ENCODE peak calls at places on chromosomes 6 and 20, in four cellular contexts. C is K562, A is GM12878, N is HepG2. D is an unnamed sample.

GRCh38 chr20:64035066-64035932 is 683 bp upstream of the C20orf204 start:
- DNase-seq in C (no peak), A (peak), N (no peak), D (no peak)

GRCh38 chr6:10478187-10479040 is 42.7 kb upstream of the GCNT2 start:
- DNase-seq in C (peak), A (no peak), N (peak), D (no peak)

GRCh38 chr6:87431263-87431662 is 23.5 kb downstream of the CFAP206 start:
- DNase-seq in C (no peak), A (no peak), N (no peak), D (no peak)

GRCh38 chr6:122147291-122147690 is 252.2 kb upstream of the HSF2 start:
- DNase-seq in C (no peak), A (no peak), N (no peak), D (no peak)

GRCh38 chr20:1526896-1527295 is 30.6 kb downstream of the SIRPD start:
- DNase-seq in C (no peak), A (no peak), N (no peak), D (no peak)

GRCh38 chr20:5621305-5621704 is 128.9 kb upstream of the SHLD1 start:
- DNase-seq in C (no peak), A (no peak), N (no peak), D (no peak)

GRCh38 chr6:128557086-128557485 is 36.7 kb upstream of the PTPRK start:
- DNase-seq in C (no peak), A (no peak), N (no peak), D (no peak)

GRCh38 chr6:871503-871902 is 178.6 kb upstream of the EXOC2 start:
- DNase-seq in C (no peak), A (no peak), N (no peak), D (no peak)

GRCh38 chr20:4014031-4014474 is 1.3 kb downstream of the RNF24 start:
- DNase-seq in C (peak), A (no peak), N (peak), D (no peak)

GRCh38 chr20:13613917-13614316 is 24.8 kb downstream of the TASP1 start:
- DNase-seq in C (no peak), A (no peak), N (peak), D (no peak)

GRCh38 chr6:157253699-157254098 is 69.6 kb downstream of the TMEM242 start:
- DNase-seq in C (no peak), A (no peak), N (no peak), D (no peak)

GRCh38 chr20:52094693-52095092 is 96.9 kb downstream of the ZFP64 start:
- DNase-seq in C (no peak), A (no peak), N (no peak), D (no peak)

GRCh38 chr6:13406051-13406477 is 77.7 kb upstream of the TBC1D7 start:
- DNase-seq in C (no peak), A (no peak), N (peak), D (no peak)

GRCh38 chr6:148934534-148934933 is 187.7 kb downstream of the UST start:
- DNase-seq in C (no peak), A (no peak), N (no peak), D (no peak)

GRCh38 chr20:38450412-38450975 is 15.4 kb upstream of the SNHG17 start:
- DNase-seq in C (peak), A (no peak), N (no peak), D (no peak)

GRCh38 chr6:136921521-136921935 is 573 bp upstream of the SLC35D3 start:
- DNase-seq in C (no peak), A (no peak), N (no peak), D (peak)

GRCh38 chr20:1734269-1734858 is 76.8 kb upstream of the SIRPG start:
- DNase-seq in C (peak), A (no peak), N (peak), D (no peak)

GRCh38 chr6:16600701-16601100 is 160.6 kb downstream of the ATXN1 start:
- DNase-seq in C (no peak), A (no peak), N (no peak), D (no peak)

GRCh38 chr20:57390604-57391438 is at the start of gene RBM38:
- DNase-seq in C (peak), A (no peak), N (peak), D (peak)

GRCh38 chr20:50029697-50030428 is 47.1 kb downstream of the SNAI1 start:
- DNase-seq in C (peak), A (no peak), N (peak), D (no peak)

GRCh38 chr6:122717350-122717749 is 62.2 kb upstream of the FABP7 start:
- DNase-seq in C (no peak), A (no peak), N (no peak), D (no peak)

GRCh38 chr20:21156266-21156665 is 30.4 kb downstream of the KIZ start:
- DNase-seq in C (no peak), A (no peak), N (no peak), D (no peak)

GRCh38 chr20:46330072-46330763 is 21.9 kb upstream of the CDH22 start:
- DNase-seq in C (no peak), A (no peak), N (no peak), D (no peak)

GRCh38 chr20:38871560-38871953 is 54.7 kb upstream of the FAM83D start:
- DNase-seq in C (no peak), A (no peak), N (no peak), D (no peak)

GRCh38 chr6:149988550-149989336 is 25.0 kb downstream of the ULBP1 start:
- DNase-seq in C (no peak), A (no peak), N (no peak), D (peak)

GRCh38 chr6:12147557-12148316 is 135.6 kb downstream of the HIVEP1 start:
- DNase-seq in C (no peak), A (no peak), N (no peak), D (no peak)
- TF ChIP-seq ETV6 in C (no peak), A (no peak), N (no peak), D (no peak)

GRCh38 chr6:147508073-147508870 is at the start of gene SAMD5:
- DNase-seq in C (peak), A (no peak), N (peak), D (peak)
- TF ChIP-seq ETV6 in C (no peak), A (no peak), N (no peak), D (no peak)

DNA sequence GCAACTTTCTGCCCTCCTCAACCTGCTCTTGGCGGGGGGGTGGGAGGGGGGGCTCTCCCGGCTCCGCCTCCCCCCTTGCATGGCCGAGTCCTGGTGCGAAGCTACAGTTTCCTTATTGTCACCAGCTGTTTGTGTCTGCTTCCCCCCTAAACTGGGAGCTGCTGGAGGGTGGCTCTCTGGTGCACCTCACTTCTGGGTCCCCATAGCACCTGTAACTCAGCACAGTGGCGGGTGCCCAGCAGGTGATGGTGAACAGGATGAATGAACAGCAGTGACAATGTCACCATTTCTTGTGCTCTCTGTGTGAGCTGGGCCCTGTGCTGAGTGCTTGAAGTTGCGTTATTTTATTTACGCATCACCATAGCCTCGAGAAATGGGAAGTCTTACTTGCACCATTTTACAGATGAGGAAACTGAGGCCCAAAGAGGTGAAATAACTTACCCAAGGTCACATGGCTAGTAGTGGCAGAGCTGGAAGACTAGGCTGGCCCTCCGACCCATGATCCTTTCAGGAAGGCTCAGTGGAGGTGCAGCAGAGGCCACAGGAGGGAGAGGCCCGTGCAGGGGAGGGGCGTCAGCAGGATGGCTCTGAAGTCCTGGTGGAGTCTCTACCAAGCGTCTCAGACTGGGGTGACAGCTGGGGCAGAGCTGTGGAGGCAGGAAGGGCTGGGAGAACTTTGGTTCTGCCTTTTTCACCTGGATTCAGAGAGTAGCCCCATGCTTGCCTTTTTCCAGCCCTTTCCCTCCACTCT is 41.8 kb downstream of the SRC start:
- DNase-seq in C (no peak), A (no peak), N (no peak), D (no peak)
- TF ChIP-seq ETV6 in C (no peak), A (no peak), N (no peak), D (no peak)

DNA sequence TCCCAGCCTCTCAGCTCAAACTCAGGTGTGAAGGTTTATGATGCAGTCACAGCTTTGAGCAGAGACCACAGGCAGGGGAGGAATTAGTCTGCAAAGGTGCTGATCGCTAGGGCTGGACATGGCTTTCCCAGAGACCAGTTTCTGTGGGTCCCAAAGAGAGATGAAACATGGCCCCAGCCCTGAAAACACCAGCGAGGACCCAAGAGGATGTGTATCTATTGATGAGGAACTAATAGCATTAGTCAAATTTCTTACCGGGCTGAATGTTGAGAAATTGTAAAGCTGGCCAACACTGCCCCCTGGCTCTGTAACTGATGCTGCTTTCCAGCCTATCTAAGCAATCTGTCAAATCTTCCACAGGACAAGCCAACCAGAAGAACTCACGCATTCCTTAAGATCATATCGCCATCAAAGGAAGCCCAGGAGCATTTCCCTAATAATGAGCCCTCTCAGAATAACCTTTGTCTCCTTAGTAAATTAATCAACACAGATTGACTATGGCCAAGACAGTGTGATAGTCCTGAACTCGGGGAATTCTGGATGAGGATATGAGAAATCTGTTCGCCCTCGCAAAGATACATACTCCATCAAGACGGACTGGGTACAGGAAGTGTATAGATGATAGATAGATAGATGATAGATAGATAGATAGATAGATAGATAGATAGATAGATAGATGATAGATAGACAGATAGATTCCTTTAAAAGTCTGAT is 7.8 kb upstream of the ACSS1 start:
- DNase-seq in C (peak), A (peak), N (peak), D (peak)
- TF ChIP-seq ETV6 in C (no peak), A (no peak), N (no peak), D (no peak)

DNA sequence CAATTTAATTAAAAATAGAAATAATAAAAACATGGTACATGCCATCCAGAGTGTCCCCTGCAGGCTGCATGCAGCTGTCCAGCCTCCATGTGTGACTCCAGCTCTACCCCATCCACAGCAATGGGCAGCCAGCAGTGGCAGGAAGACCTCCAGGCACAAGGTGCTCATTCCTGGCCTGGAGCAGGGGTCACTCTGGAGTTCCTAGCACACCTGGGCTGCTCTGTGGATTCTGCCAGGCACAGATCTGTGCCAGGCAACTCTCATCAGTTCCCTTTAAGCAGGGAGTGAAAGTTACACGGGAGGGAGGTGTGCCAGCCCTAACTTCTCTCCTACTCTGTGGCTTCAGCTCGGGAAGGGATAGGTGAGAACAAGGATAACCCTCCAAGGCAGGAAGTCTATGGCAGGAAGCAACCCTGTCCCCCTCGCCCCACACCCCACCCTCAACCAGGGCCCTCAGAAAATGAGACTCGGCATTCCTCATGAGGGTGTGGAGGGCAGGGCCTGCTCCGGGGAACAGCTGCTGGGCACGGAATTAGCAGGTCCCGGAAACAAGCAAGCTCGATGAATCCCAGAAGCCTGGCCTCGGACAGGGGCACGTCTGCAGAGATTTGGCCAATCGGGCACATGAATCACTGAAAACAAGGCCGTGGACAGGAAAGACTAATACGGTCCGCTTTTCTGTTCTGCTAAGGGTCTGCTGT is 10.0 kb downstream of the JPH2 start:
- DNase-seq in C (no peak), A (no peak), N (no peak), D (no peak)
- TF ChIP-seq ETV6 in C (no peak), A (no peak), N (no peak), D (no peak)

DNA sequence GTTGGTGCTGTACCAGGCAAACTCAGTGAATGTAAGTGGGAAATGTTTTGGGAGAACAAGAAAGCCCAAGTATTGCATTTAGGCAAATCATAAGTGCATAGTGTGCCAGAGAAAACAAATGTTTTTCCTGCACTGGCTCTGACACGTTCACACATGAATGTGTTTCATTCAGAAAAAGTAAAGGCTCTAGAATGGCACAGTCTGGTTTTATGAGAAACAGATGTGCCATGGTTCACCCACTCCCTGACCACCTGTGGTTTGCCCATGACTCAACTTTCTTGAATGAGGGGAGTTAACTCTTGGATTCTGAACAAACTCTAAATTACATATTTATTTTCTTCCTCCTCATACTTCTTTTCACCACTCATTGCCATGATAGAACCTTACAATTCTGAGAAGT is 126.9 kb downstream of the KCNQ5 start:
- DNase-seq in C (no peak), A (no peak), N (no peak), D (no peak)
- TF ChIP-seq ETV6 in C (no peak), A (no peak), N (no peak), D (no peak)

GRCh38 chr6:90230547-90231240 is 65.9 kb downstream of the BACH2 start:
- DNase-seq in C (no peak), A (no peak), N (no peak), D (no peak)

GRCh38 chr6:90231308-90231707 is 65.3 kb downstream of the BACH2 start:
- DNase-seq in C (no peak), A (no peak), N (no peak), D (no peak)

GRCh38 chr6:90237350-90237990 is 59.2 kb downstream of the BACH2 start:
- DNase-seq in C (no peak), A (no peak), N (no peak), D (no peak)

GRCh38 chr6:90231798-90232197 is 64.8 kb downstream of the BACH2 start:
- DNase-seq in C (no peak), A (no peak), N (no peak), D (no peak)

DNA sequence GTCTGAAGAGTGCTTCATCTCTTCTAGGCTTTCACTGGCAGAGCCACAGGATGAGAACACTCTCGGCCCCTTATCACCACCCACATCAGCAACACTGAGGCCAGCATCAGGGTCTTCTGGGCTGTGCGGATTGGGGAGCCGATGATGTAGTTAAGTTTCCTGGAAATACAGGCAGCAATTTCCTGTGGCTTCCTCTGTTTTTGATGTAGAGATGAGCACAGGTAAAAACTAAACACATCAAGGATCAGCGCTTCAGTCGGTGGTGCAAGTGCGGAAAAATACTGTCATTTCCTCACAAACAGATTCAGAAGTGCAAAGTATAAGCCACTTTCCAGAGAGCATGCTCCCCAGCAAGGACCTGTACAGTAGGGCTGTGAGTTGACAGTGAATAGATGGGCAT is 62.6 kb downstream of the BACH2 start:
- DNase-seq in C (no peak), A (no peak), N (no peak), D (no peak)
- TF ChIP-seq ETV6 in C (no peak), A (no peak), N (no peak), D (no peak)

GRCh38 chr20:17806739-17807441 is 107.1 kb downstream of the BANF2 start:
- DNase-seq in C (peak), A (no peak), N (no peak), D (peak)

GRCh38 chr20:17807670-17808069 is 107.9 kb downstream of the BANF2 start:
- DNase-seq in C (no peak), A (no peak), N (peak), D (no peak)

GRCh38 chr20:17809714-17810631 is 110.2 kb downstream of the BANF2 start:
- DNase-seq in C (no peak), A (no peak), N (no peak), D (no peak)

GRCh38 chr20:17808782-17809181 is 109.0 kb downstream of the BANF2 start:
- DNase-seq in C (no peak), A (no peak), N (no peak), D (no peak)

GRCh38 chr20:17808357-17808756 is 108.6 kb downstream of the BANF2 start:
- DNase-seq in C (no peak), A (no peak), N (peak), D (no peak)
- TF ChIP-seq ETV6 in C (no peak), A (no peak), N (no peak), D (no peak)

DNA sequence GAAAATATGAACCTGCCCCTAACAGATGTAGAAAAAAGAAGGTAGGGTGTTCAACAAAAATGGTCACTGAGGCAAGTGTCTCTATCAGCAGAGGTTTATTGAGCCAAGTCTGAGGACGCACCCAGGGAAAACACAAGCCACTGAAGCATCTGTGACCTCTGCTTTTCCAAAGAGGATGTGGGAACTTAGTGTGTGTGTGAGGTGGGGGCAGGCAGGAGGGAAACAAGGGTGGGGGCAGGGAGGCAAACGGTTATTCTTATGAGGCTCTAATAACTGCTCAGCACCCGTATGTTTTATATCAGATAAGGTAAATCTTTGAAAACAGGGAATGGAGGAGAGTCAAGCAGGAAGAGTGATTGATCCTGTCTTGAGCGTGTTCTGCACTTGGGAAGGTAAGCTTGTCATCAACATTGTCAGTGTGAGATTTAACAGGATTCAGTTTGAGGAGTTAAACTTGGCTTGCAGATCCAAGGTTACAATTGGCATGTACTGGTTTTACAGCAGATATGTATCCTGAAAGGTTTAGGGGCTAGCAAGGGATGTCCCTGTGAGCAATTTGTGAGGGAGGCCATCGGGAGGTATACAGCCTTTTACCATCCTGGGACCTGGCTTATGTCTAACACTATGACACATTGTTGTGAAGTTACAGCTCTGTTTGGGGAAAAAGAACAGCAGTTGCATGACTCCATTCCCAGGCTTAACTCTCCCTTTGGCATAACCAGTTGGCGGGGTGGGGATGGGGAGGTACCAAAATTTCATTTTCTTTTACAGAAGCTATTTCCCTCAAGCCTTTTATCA is 33.7 kb downstream of the NINL start:
- DNase-seq in C (no peak), A (no peak), N (no peak), D (no peak)
- TF ChIP-seq ETV6 in C (no peak), A (no peak), N (no peak), D (no peak)

GRCh38 chr6:131946992-131947955 is 3.9 kb downstream of the CCN2 start:
- DNase-seq in C (no peak), A (no peak), N (peak), D (no peak)
- TF ChIP-seq ETV6 in C (no peak), A (no peak), N (no peak), D (no peak)